ENCODE peak calls at places on chromosome 1, in six cellular contexts. One of them, this sample, is unnamed.

GRCh38 chr1:8357329-8358101 is 39.6 kb downstream of the SLC45A1 start:
- DNase-seq in endothelial cell: no peak
- DNase-seq in progenitor cell of endocrine pancreas: no peak
- DNase-seq in cardiac fibroblast: no peak
- DNase-seq in AG09309: no peak
- DNase-seq in fibroblast of pulmonary artery: no peak
- DNase-seq in this sample: no peak

GRCh38 chr1:165114022-165114888 is 242.3 kb downstream of the LMX1A start:
- DNase-seq in cardiac fibroblast: peak; percentile 67
- DNase-seq in endothelial cell: peak; percentile 61
- DNase-seq in AG09309: no peak
- DNase-seq in progenitor cell of endocrine pancreas: peak; percentile 55
- DNase-seq in fibroblast of pulmonary artery: peak; percentile 63
- DNase-seq in this sample: peak; percentile 65

GRCh38 chr1:37452416-37452815 is 22.0 kb upstream of the ZC3H12A start:
- DNase-seq in cardiac fibroblast: no peak
- DNase-seq in AG09309: no peak
- DNase-seq in fibroblast of pulmonary artery: no peak
- DNase-seq in endothelial cell: no peak
- DNase-seq in progenitor cell of endocrine pancreas: no peak
- DNase-seq in this sample: no peak

GRCh38 chr1:167746988-167747655 is 25.3 kb downstream of the MPZL1 start:
- DNase-seq in cardiac fibroblast: no peak
- DNase-seq in fibroblast of pulmonary artery: no peak
- DNase-seq in AG09309: no peak
- DNase-seq in progenitor cell of endocrine pancreas: no peak
- DNase-seq in endothelial cell: no peak
- DNase-seq in this sample: no peak

GRCh38 chr1:53957231-53957818 is 11.2 kb downstream of the LRRC42 start:
- DNase-seq in fibroblast of pulmonary artery: peak; percentile 29
- DNase-seq in endothelial cell: no peak
- DNase-seq in AG09309: no peak
- DNase-seq in cardiac fibroblast: peak; percentile 61
- DNase-seq in progenitor cell of endocrine pancreas: no peak
- DNase-seq in this sample: no peak

GRCh38 chr1:113641396-113641795 is 117.9 kb downstream of the PHTF1 start:
- DNase-seq in fibroblast of pulmonary artery: no peak
- DNase-seq in cardiac fibroblast: no peak
- DNase-seq in progenitor cell of endocrine pancreas: no peak
- DNase-seq in AG09309: no peak
- DNase-seq in endothelial cell: no peak
- DNase-seq in this sample: no peak

GRCh38 chr1:178541829-178542553 is 29.1 kb downstream of the TEX35 start:
- DNase-seq in endothelial cell: peak; percentile 44
- DNase-seq in cardiac fibroblast: no peak
- DNase-seq in progenitor cell of endocrine pancreas: peak; percentile 62
- DNase-seq in fibroblast of pulmonary artery: peak; percentile 9
- DNase-seq in AG09309: no peak
- DNase-seq in this sample: peak; percentile 31

GRCh38 chr1:48472747-48473146 is 743 bp upstream of the SPATA6 start:
- DNase-seq in AG09309: no peak
- DNase-seq in fibroblast of pulmonary artery: no peak
- DNase-seq in cardiac fibroblast: no peak
- DNase-seq in endothelial cell: no peak
- DNase-seq in progenitor cell of endocrine pancreas: no peak
- DNase-seq in this sample: no peak

GRCh38 chr1:78254517-78254916 is 208.8 kb downstream of the GIPC2 start:
- DNase-seq in progenitor cell of endocrine pancreas: no peak
- DNase-seq in fibroblast of pulmonary artery: no peak
- DNase-seq in endothelial cell: no peak
- DNase-seq in cardiac fibroblast: peak; percentile 77
- DNase-seq in AG09309: peak; percentile 91
- DNase-seq in this sample: no peak

GRCh38 chr1:211632808-211633522 is 42.5 kb downstream of the NEK2 start:
- DNase-seq in cardiac fibroblast: peak; percentile 65
- DNase-seq in endothelial cell: no peak
- DNase-seq in fibroblast of pulmonary artery: peak; percentile 75
- DNase-seq in AG09309: peak; percentile 82
- DNase-seq in progenitor cell of endocrine pancreas: no peak
- DNase-seq in this sample: no peak

GRCh38 chr1:91891969-91892368 is 6.0 kb upstream of the TGFBR3 start:
- DNase-seq in progenitor cell of endocrine pancreas: no peak
- DNase-seq in endothelial cell: no peak
- DNase-seq in cardiac fibroblast: peak; percentile 74
- DNase-seq in AG09309: no peak
- DNase-seq in fibroblast of pulmonary artery: peak; percentile 47
- DNase-seq in this sample: no peak

GRCh38 chr1:21783679-21784603 is 992 bp upstream of the USP48 start:
- DNase-seq in fibroblast of pulmonary artery: peak; percentile 75
- DNase-seq in cardiac fibroblast: peak; percentile 78
- DNase-seq in endothelial cell: peak; percentile 85
- DNase-seq in progenitor cell of endocrine pancreas: peak; percentile 89
- DNase-seq in AG09309: peak; percentile 52
- DNase-seq in this sample: no peak

GRCh38 chr1:175826705-175827104 is 83.3 kb upstream of the TNR start:
- DNase-seq in endothelial cell: no peak
- DNase-seq in fibroblast of pulmonary artery: no peak
- DNase-seq in progenitor cell of endocrine pancreas: no peak
- DNase-seq in cardiac fibroblast: no peak
- DNase-seq in AG09309: no peak
- DNase-seq in this sample: no peak

GRCh38 chr1:175823401-175823800 is 80.0 kb upstream of the TNR start:
- DNase-seq in progenitor cell of endocrine pancreas: no peak
- DNase-seq in AG09309: no peak
- DNase-seq in fibroblast of pulmonary artery: no peak
- DNase-seq in endothelial cell: no peak
- DNase-seq in cardiac fibroblast: no peak
- DNase-seq in this sample: no peak

GRCh38 chr1:175822575-175822974 is 79.2 kb upstream of the TNR start:
- DNase-seq in endothelial cell: no peak
- DNase-seq in progenitor cell of endocrine pancreas: no peak
- DNase-seq in AG09309: no peak
- DNase-seq in fibroblast of pulmonary artery: no peak
- DNase-seq in cardiac fibroblast: peak; percentile 15
- DNase-seq in this sample: no peak

GRCh38 chr1:175820456-175820855 is 77.1 kb upstream of the TNR start:
- DNase-seq in progenitor cell of endocrine pancreas: no peak
- DNase-seq in AG09309: no peak
- DNase-seq in fibroblast of pulmonary artery: no peak
- DNase-seq in cardiac fibroblast: no peak
- DNase-seq in endothelial cell: no peak
- DNase-seq in this sample: no peak

GRCh38 chr1:175824079-175824478 is 80.7 kb upstream of the TNR start:
- DNase-seq in endothelial cell: peak; percentile 29
- DNase-seq in cardiac fibroblast: no peak
- DNase-seq in fibroblast of pulmonary artery: no peak
- DNase-seq in AG09309: no peak
- DNase-seq in progenitor cell of endocrine pancreas: no peak
- DNase-seq in this sample: no peak
- TF ChIP-seq CTCF in endothelial cell: peak; percentile 44
- TF ChIP-seq CTCF in cardiac fibroblast: no peak
- TF ChIP-seq CTCF in fibroblast of pulmonary artery: peak; percentile 15
- TF ChIP-seq CTCF in AG09309: no peak
- TF ChIP-seq CTCF in progenitor cell of endocrine pancreas: peak; percentile 24
- TF ChIP-seq CTCF in this sample: peak; percentile 31

DNA sequence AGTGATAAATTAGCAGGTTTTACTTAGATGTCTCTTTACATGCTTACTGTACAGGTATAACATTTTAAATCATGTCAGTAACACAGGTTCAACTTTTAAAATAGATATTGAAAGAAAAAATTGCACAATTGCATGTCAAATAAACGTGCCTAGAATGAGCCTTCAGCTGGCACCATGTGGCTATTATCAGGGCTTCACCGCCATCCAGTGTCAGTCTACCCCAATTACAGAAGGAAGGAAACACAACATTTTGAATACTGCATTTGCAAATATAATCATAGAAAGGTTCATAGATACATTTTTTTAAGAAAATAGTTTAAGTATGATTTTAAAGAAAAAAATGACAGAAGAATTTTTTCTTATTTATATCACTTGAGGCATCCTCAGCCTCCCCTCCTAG is 47.5 kb upstream of the SERTAD4 start:
- DNase-seq in endothelial cell: no peak
- DNase-seq in AG09309: no peak
- DNase-seq in fibroblast of pulmonary artery: no peak
- DNase-seq in cardiac fibroblast: no peak
- DNase-seq in progenitor cell of endocrine pancreas: no peak
- DNase-seq in this sample: no peak
- TF ChIP-seq CTCF in endothelial cell: no peak
- TF ChIP-seq CTCF in AG09309: no peak
- TF ChIP-seq CTCF in fibroblast of pulmonary artery: no peak
- TF ChIP-seq CTCF in cardiac fibroblast: no peak
- TF ChIP-seq CTCF in progenitor cell of endocrine pancreas: no peak
- TF ChIP-seq CTCF in this sample: no peak

DNA sequence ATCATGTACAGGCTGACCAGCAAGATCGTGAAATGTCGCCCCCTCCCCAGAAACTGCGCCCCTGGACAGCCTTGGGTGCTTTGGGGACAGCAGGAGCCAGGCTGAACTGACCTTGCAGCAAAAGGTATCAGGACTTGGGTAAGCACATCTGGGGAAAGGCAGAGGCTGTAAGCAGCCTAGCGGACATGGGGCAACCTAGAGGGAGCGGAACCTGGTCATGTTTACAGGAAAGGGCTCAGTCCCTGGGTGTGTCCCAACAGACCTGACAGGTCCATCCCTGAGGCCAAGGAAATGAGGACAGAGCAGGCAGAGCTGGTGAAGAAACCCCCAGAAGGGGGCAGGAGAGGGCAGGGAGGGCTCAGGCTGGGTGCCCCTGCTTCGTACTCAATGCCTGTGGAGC is 3.1 kb upstream of the S100A8 start:
- DNase-seq in endothelial cell: no peak
- DNase-seq in AG09309: no peak
- DNase-seq in cardiac fibroblast: no peak
- DNase-seq in progenitor cell of endocrine pancreas: no peak
- DNase-seq in fibroblast of pulmonary artery: no peak
- DNase-seq in this sample: no peak
- TF ChIP-seq CTCF in endothelial cell: no peak
- TF ChIP-seq CTCF in AG09309: no peak
- TF ChIP-seq CTCF in cardiac fibroblast: no peak
- TF ChIP-seq CTCF in progenitor cell of endocrine pancreas: peak; percentile 18
- TF ChIP-seq CTCF in fibroblast of pulmonary artery: no peak
- TF ChIP-seq CTCF in this sample: no peak

DNA sequence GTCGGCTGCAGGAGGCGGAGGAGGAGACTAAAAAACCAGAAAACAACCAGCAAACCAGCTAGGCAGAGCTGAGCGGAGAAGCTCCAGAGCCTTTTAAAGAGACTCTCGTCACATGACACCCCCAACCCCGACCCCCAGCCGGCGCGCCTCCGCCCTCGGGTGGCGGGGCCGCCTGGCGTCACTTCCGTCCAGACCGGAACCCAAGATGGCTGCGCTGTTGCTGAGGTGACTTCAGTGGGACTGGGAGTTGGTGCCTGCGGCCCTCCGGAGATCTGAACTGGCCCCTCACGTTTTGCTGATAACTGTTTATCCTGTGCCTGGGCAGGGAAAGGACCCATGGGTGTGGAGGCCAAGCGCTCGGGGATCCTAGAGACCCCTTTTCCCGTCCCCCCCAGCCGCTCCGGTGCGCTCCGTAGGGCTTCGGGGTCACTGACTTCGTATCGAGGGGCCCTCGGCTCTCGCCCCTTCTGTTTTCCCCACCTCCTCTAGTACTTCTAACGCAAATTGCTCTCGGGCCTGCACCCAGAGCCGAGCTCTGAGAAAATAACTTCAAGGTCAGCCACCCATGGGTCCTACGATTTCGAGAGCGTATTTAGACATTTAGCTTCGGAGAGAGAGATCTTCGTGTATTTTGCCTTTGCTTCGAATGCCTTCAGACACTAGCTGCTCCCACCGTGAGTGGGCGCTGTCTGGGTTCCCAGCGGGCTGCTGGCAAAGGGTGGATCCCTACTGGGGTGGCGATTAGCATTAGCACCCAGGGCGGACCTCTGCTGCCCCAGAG is at the start of gene SDHC:
- DNase-seq in fibroblast of pulmonary artery: peak; percentile 94
- DNase-seq in progenitor cell of endocrine pancreas: peak; percentile 77
- DNase-seq in cardiac fibroblast: peak; percentile 89
- DNase-seq in AG09309: peak; percentile 65
- DNase-seq in endothelial cell: peak; percentile 91
- DNase-seq in this sample: peak; percentile 83
- TF ChIP-seq CTCF in fibroblast of pulmonary artery: peak; percentile 54
- TF ChIP-seq CTCF in progenitor cell of endocrine pancreas: peak; percentile 63
- TF ChIP-seq CTCF in cardiac fibroblast: peak; percentile 54
- TF ChIP-seq CTCF in AG09309: peak; percentile 61
- TF ChIP-seq CTCF in endothelial cell: peak; percentile 33
- TF ChIP-seq CTCF in this sample: peak; percentile 58

This sample was measured in neural crest cell.